ENCODE peak calls at places on chromosomes 2 and 18, in nine cellular contexts. One of them, this sample, is unnamed.

GRCh38 chr2:22703286-22703925 is 681.6 kb upstream of the KLHL29 start:
- DNase-seq in 8988T: no peak
- DNase-seq in stimulated activated CD8-positive, alpha-beta memory T cell treated with anti-CD3 and anti-CD28 coated beads, Interleukin-7, amount 100 ng/mL, for 1 hour: no peak
- DNase-seq in transverse colon: no peak
- DNase-seq in midbrain: no peak
- DNase-seq in skeletal muscle cell: no peak
- DNase-seq in NCI-H2081: no peak
- DNase-seq in cerebellum: no peak
- DNase-seq in M059J: no peak
- DNase-seq in this sample: peak; percentile 3

GRCh38 chr2:44955593-44956449 is 14.3 kb downstream of the SIX3 start:
- DNase-seq in stimulated activated CD8-positive, alpha-beta memory T cell treated with anti-CD3 and anti-CD28 coated beads, Interleukin-7, amount 100 ng/mL, for 1 hour: peak; percentile 30
- DNase-seq in NCI-H2081: peak; percentile 82
- DNase-seq in M059J: peak; percentile 50
- DNase-seq in 8988T: peak; percentile 95
- DNase-seq in cerebellum: peak; percentile 75
- DNase-seq in skeletal muscle cell: no peak
- DNase-seq in midbrain: peak; percentile 75
- DNase-seq in transverse colon: peak; percentile 72
- DNase-seq in this sample: peak; percentile 52

GRCh38 chr18:23703057-23703986 is 14.1 kb downstream of the LAMA3 start:
- DNase-seq in transverse colon: no peak
- DNase-seq in NCI-H2081: peak; percentile 34
- DNase-seq in cerebellum: no peak
- DNase-seq in 8988T: peak; percentile 52
- DNase-seq in midbrain: no peak
- DNase-seq in skeletal muscle cell: peak; percentile 44
- DNase-seq in stimulated activated CD8-positive, alpha-beta memory T cell treated with anti-CD3 and anti-CD28 coated beads, Interleukin-7, amount 100 ng/mL, for 1 hour: no peak
- DNase-seq in M059J: peak; percentile 78
- DNase-seq in this sample: peak; percentile 70

GRCh38 chr18:52903858-52904257 is 563.9 kb downstream of the DCC start:
- DNase-seq in transverse colon: peak; percentile 69
- DNase-seq in cerebellum: peak; percentile 37
- DNase-seq in 8988T: no peak
- DNase-seq in NCI-H2081: peak; percentile 55
- DNase-seq in midbrain: peak; percentile 49
- DNase-seq in stimulated activated CD8-positive, alpha-beta memory T cell treated with anti-CD3 and anti-CD28 coated beads, Interleukin-7, amount 100 ng/mL, for 1 hour: no peak
- DNase-seq in M059J: no peak
- DNase-seq in skeletal muscle cell: no peak
- DNase-seq in this sample: peak; percentile 39

GRCh38 chr2:167144179-167144898 is 256.1 kb downstream of the XIRP2 start:
- DNase-seq in 8988T: no peak
- DNase-seq in cerebellum: no peak
- DNase-seq in midbrain: no peak
- DNase-seq in NCI-H2081: no peak
- DNase-seq in skeletal muscle cell: peak; percentile 60
- DNase-seq in M059J: peak; percentile 5
- DNase-seq in stimulated activated CD8-positive, alpha-beta memory T cell treated with anti-CD3 and anti-CD28 coated beads, Interleukin-7, amount 100 ng/mL, for 1 hour: no peak
- DNase-seq in transverse colon: no peak
- DNase-seq in this sample: no peak

GRCh38 chr18:55289048-55289447 is 298.9 kb downstream of the TCF4 start:
- DNase-seq in skeletal muscle cell: no peak
- DNase-seq in cerebellum: no peak
- DNase-seq in transverse colon: no peak
- DNase-seq in M059J: no peak
- DNase-seq in 8988T: no peak
- DNase-seq in midbrain: no peak
- DNase-seq in NCI-H2081: peak; percentile 35
- DNase-seq in stimulated activated CD8-positive, alpha-beta memory T cell treated with anti-CD3 and anti-CD28 coated beads, Interleukin-7, amount 100 ng/mL, for 1 hour: no peak
- DNase-seq in this sample: no peak

GRCh38 chr2:52881606-52882005 is 886.0 kb upstream of the CHAC2 start:
- DNase-seq in cerebellum: no peak
- DNase-seq in stimulated activated CD8-positive, alpha-beta memory T cell treated with anti-CD3 and anti-CD28 coated beads, Interleukin-7, amount 100 ng/mL, for 1 hour: no peak
- DNase-seq in M059J: peak; percentile 3
- DNase-seq in transverse colon: no peak
- DNase-seq in 8988T: no peak
- DNase-seq in midbrain: no peak
- DNase-seq in skeletal muscle cell: peak; percentile 73
- DNase-seq in NCI-H2081: no peak
- DNase-seq in this sample: no peak

GRCh38 chr2:192983173-192983572 is 788.4 kb upstream of the TMEFF2 start:
- DNase-seq in skeletal muscle cell: no peak
- DNase-seq in stimulated activated CD8-positive, alpha-beta memory T cell treated with anti-CD3 and anti-CD28 coated beads, Interleukin-7, amount 100 ng/mL, for 1 hour: no peak
- DNase-seq in M059J: no peak
- DNase-seq in NCI-H2081: no peak
- DNase-seq in cerebellum: no peak
- DNase-seq in 8988T: no peak
- DNase-seq in transverse colon: no peak
- DNase-seq in midbrain: no peak
- DNase-seq in this sample: no peak

GRCh38 chr2:172951554-172951953 is 124.1 kb upstream of the MAP3K20 start:
- DNase-seq in midbrain: no peak
- DNase-seq in M059J: peak; percentile 30
- DNase-seq in skeletal muscle cell: no peak
- DNase-seq in cerebellum: no peak
- DNase-seq in transverse colon: no peak
- DNase-seq in 8988T: no peak
- DNase-seq in stimulated activated CD8-positive, alpha-beta memory T cell treated with anti-CD3 and anti-CD28 coated beads, Interleukin-7, amount 100 ng/mL, for 1 hour: no peak
- DNase-seq in NCI-H2081: no peak
- DNase-seq in this sample: no peak

GRCh38 chr2:197710424-197711042 is 5.4 kb downstream of the MARS2 start:
- DNase-seq in 8988T: no peak
- DNase-seq in M059J: no peak
- DNase-seq in NCI-H2081: no peak
- DNase-seq in midbrain: no peak
- DNase-seq in cerebellum: no peak
- DNase-seq in skeletal muscle cell: no peak
- DNase-seq in transverse colon: no peak
- DNase-seq in stimulated activated CD8-positive, alpha-beta memory T cell treated with anti-CD3 and anti-CD28 coated beads, Interleukin-7, amount 100 ng/mL, for 1 hour: no peak
- DNase-seq in this sample: no peak

GRCh38 chr2:133525090-133525489 is 43.2 kb downstream of the NCKAP5 start:
- DNase-seq in midbrain: no peak
- DNase-seq in cerebellum: no peak
- DNase-seq in transverse colon: no peak
- DNase-seq in M059J: no peak
- DNase-seq in skeletal muscle cell: no peak
- DNase-seq in stimulated activated CD8-positive, alpha-beta memory T cell treated with anti-CD3 and anti-CD28 coated beads, Interleukin-7, amount 100 ng/mL, for 1 hour: no peak
- DNase-seq in NCI-H2081: no peak
- DNase-seq in 8988T: no peak
- DNase-seq in this sample: no peak

GRCh38 chr18:39675916-39676315 is 2110.3 kb upstream of the CELF4 start:
- DNase-seq in 8988T: no peak
- DNase-seq in NCI-H2081: no peak
- DNase-seq in cerebellum: no peak
- DNase-seq in midbrain: no peak
- DNase-seq in skeletal muscle cell: no peak
- DNase-seq in stimulated activated CD8-positive, alpha-beta memory T cell treated with anti-CD3 and anti-CD28 coated beads, Interleukin-7, amount 100 ng/mL, for 1 hour: no peak
- DNase-seq in transverse colon: no peak
- DNase-seq in M059J: peak; percentile 8
- DNase-seq in this sample: no peak

GRCh38 chr18:78816916-78817315 is 162.7 kb upstream of the SALL3 start:
- DNase-seq in M059J: no peak
- DNase-seq in cerebellum: no peak
- DNase-seq in midbrain: no peak
- DNase-seq in stimulated activated CD8-positive, alpha-beta memory T cell treated with anti-CD3 and anti-CD28 coated beads, Interleukin-7, amount 100 ng/mL, for 1 hour: no peak
- DNase-seq in skeletal muscle cell: no peak
- DNase-seq in 8988T: no peak
- DNase-seq in NCI-H2081: no peak
- DNase-seq in transverse colon: no peak
- DNase-seq in this sample: no peak

GRCh38 chr18:2846241-2846637 is 567 bp upstream of the EMILIN2 start:
- DNase-seq in transverse colon: no peak
- DNase-seq in 8988T: peak; percentile 44
- DNase-seq in M059J: peak; percentile 32
- DNase-seq in midbrain: no peak
- DNase-seq in cerebellum: no peak
- DNase-seq in skeletal muscle cell: no peak
- DNase-seq in NCI-H2081: no peak
- DNase-seq in stimulated activated CD8-positive, alpha-beta memory T cell treated with anti-CD3 and anti-CD28 coated beads, Interleukin-7, amount 100 ng/mL, for 1 hour: no peak
- DNase-seq in this sample: no peak

GRCh38 chr2:160334028-160334729 is 134.1 kb upstream of the ITGB6 start:
- DNase-seq in skeletal muscle cell: peak; percentile 89
- DNase-seq in transverse colon: no peak
- DNase-seq in stimulated activated CD8-positive, alpha-beta memory T cell treated with anti-CD3 and anti-CD28 coated beads, Interleukin-7, amount 100 ng/mL, for 1 hour: no peak
- DNase-seq in M059J: peak; percentile 27
- DNase-seq in cerebellum: no peak
- DNase-seq in 8988T: no peak
- DNase-seq in NCI-H2081: no peak
- DNase-seq in midbrain: no peak
- DNase-seq in this sample: no peak

GRCh38 chr2:4420032-4420431 is 716.7 kb downstream of the DCDC2C start:
- DNase-seq in skeletal muscle cell: no peak
- DNase-seq in transverse colon: no peak
- DNase-seq in midbrain: no peak
- DNase-seq in M059J: no peak
- DNase-seq in cerebellum: no peak
- DNase-seq in stimulated activated CD8-positive, alpha-beta memory T cell treated with anti-CD3 and anti-CD28 coated beads, Interleukin-7, amount 100 ng/mL, for 1 hour: no peak
- DNase-seq in NCI-H2081: no peak
- DNase-seq in 8988T: no peak
- DNase-seq in this sample: no peak

GRCh38 chr2:128372621-128373341 is 54.1 kb upstream of the HS6ST1 start:
- DNase-seq in stimulated activated CD8-positive, alpha-beta memory T cell treated with anti-CD3 and anti-CD28 coated beads, Interleukin-7, amount 100 ng/mL, for 1 hour: no peak
- DNase-seq in transverse colon: no peak
- DNase-seq in midbrain: no peak
- DNase-seq in skeletal muscle cell: no peak
- DNase-seq in M059J: no peak
- DNase-seq in 8988T: no peak
- DNase-seq in NCI-H2081: no peak
- DNase-seq in cerebellum: no peak
- DNase-seq in this sample: peak; percentile 35

GRCh38 chr2:211724933-211725332 is 813.7 kb downstream of the ERBB4 start:
- DNase-seq in NCI-H2081: no peak
- DNase-seq in cerebellum: no peak
- DNase-seq in midbrain: peak; percentile 8
- DNase-seq in skeletal muscle cell: no peak
- DNase-seq in M059J: no peak
- DNase-seq in 8988T: no peak
- DNase-seq in stimulated activated CD8-positive, alpha-beta memory T cell treated with anti-CD3 and anti-CD28 coated beads, Interleukin-7, amount 100 ng/mL, for 1 hour: no peak
- DNase-seq in transverse colon: no peak
- DNase-seq in this sample: no peak

GRCh38 chr2:71630110-71630967 is 177.0 kb downstream of the DYSF start:
- DNase-seq in M059J: peak; percentile 9
- DNase-seq in transverse colon: no peak
- DNase-seq in stimulated activated CD8-positive, alpha-beta memory T cell treated with anti-CD3 and anti-CD28 coated beads, Interleukin-7, amount 100 ng/mL, for 1 hour: no peak
- DNase-seq in cerebellum: no peak
- DNase-seq in NCI-H2081: no peak
- DNase-seq in 8988T: no peak
- DNase-seq in midbrain: no peak
- DNase-seq in skeletal muscle cell: no peak
- DNase-seq in this sample: no peak

GRCh38 chr2:47271054-47272000 is 116.2 kb upstream of the STPG4 start:
- DNase-seq in cerebellum: no peak
- DNase-seq in stimulated activated CD8-positive, alpha-beta memory T cell treated with anti-CD3 and anti-CD28 coated beads, Interleukin-7, amount 100 ng/mL, for 1 hour: no peak
- DNase-seq in NCI-H2081: no peak
- DNase-seq in skeletal muscle cell: no peak
- DNase-seq in 8988T: no peak
- DNase-seq in transverse colon: no peak
- DNase-seq in midbrain: no peak
- DNase-seq in M059J: no peak
- DNase-seq in this sample: peak; percentile 80

GRCh38 chr2:128362186-128362888 is 43.7 kb upstream of the HS6ST1 start:
- DNase-seq in midbrain: no peak
- DNase-seq in cerebellum: no peak
- DNase-seq in stimulated activated CD8-positive, alpha-beta memory T cell treated with anti-CD3 and anti-CD28 coated beads, Interleukin-7, amount 100 ng/mL, for 1 hour: no peak
- DNase-seq in transverse colon: no peak
- DNase-seq in NCI-H2081: no peak
- DNase-seq in 8988T: no peak
- DNase-seq in skeletal muscle cell: no peak
- DNase-seq in M059J: no peak
- DNase-seq in this sample: no peak

GRCh38 chr18:45012286-45012685 is 331.6 kb downstream of the SETBP1 start:
- DNase-seq in transverse colon: no peak
- DNase-seq in stimulated activated CD8-positive, alpha-beta memory T cell treated with anti-CD3 and anti-CD28 coated beads, Interleukin-7, amount 100 ng/mL, for 1 hour: no peak
- DNase-seq in midbrain: no peak
- DNase-seq in skeletal muscle cell: no peak
- DNase-seq in 8988T: no peak
- DNase-seq in M059J: peak; percentile 73
- DNase-seq in cerebellum: no peak
- DNase-seq in NCI-H2081: no peak
- DNase-seq in this sample: no peak

GRCh38 chr2:97348265-97348664 is 235.3 kb downstream of the ANKRD36 start:
- DNase-seq in transverse colon: no peak
- DNase-seq in NCI-H2081: no peak
- DNase-seq in stimulated activated CD8-positive, alpha-beta memory T cell treated with anti-CD3 and anti-CD28 coated beads, Interleukin-7, amount 100 ng/mL, for 1 hour: no peak
- DNase-seq in cerebellum: no peak
- DNase-seq in M059J: no peak
- DNase-seq in midbrain: no peak
- DNase-seq in 8988T: no peak
- DNase-seq in skeletal muscle cell: no peak
- DNase-seq in this sample: no peak

GRCh38 chr2:199999166-199999565 is 43.8 kb downstream of the MAIP1 start:
- DNase-seq in M059J: no peak
- DNase-seq in transverse colon: no peak
- DNase-seq in midbrain: no peak
- DNase-seq in stimulated activated CD8-positive, alpha-beta memory T cell treated with anti-CD3 and anti-CD28 coated beads, Interleukin-7, amount 100 ng/mL, for 1 hour: no peak
- DNase-seq in skeletal muscle cell: no peak
- DNase-seq in cerebellum: no peak
- DNase-seq in 8988T: no peak
- DNase-seq in NCI-H2081: no peak
- DNase-seq in this sample: no peak

GRCh38 chr18:25467226-25468065 is 115.5 kb upstream of the ZNF521 start:
- DNase-seq in cerebellum: no peak
- DNase-seq in NCI-H2081: no peak
- DNase-seq in M059J: peak; percentile 93
- DNase-seq in midbrain: no peak
- DNase-seq in skeletal muscle cell: peak; percentile 45
- DNase-seq in stimulated activated CD8-positive, alpha-beta memory T cell treated with anti-CD3 and anti-CD28 coated beads, Interleukin-7, amount 100 ng/mL, for 1 hour: no peak
- DNase-seq in 8988T: no peak
- DNase-seq in transverse colon: no peak
- DNase-seq in this sample: no peak

GRCh38 chr2:191103793-191104192 is 47.0 kb downstream of the STAT4 start:
- DNase-seq in cerebellum: no peak
- DNase-seq in transverse colon: no peak
- DNase-seq in 8988T: no peak
- DNase-seq in stimulated activated CD8-positive, alpha-beta memory T cell treated with anti-CD3 and anti-CD28 coated beads, Interleukin-7, amount 100 ng/mL, for 1 hour: no peak
- DNase-seq in midbrain: no peak
- DNase-seq in skeletal muscle cell: no peak
- DNase-seq in M059J: peak; percentile 26
- DNase-seq in NCI-H2081: no peak
- DNase-seq in this sample: no peak

GRCh38 chr2:3313845-3314375 is 63.7 kb downstream of the EIPR1 start:
- DNase-seq in cerebellum: no peak
- DNase-seq in skeletal muscle cell: no peak
- DNase-seq in transverse colon: no peak
- DNase-seq in stimulated activated CD8-positive, alpha-beta memory T cell treated with anti-CD3 and anti-CD28 coated beads, Interleukin-7, amount 100 ng/mL, for 1 hour: no peak
- DNase-seq in midbrain: no peak
- DNase-seq in M059J: no peak
- DNase-seq in NCI-H2081: no peak
- DNase-seq in 8988T: no peak
- DNase-seq in this sample: no peak

This sample was measured in small intestine.